ENCODE peak calls at places on chromosome 13, in six cellular contexts. One of them, this sample, is unnamed.
A peak's percentile ranks its signal among the peaks of the same experiment; 100 is the strongest.

GRCh38 chr13:110388141-110388943 is 81.3 kb downstream of the COL4A2 start:
- DNase-seq in left ventricle myocardium inferior: no peak
- DNase-seq in iPS-NIHi11: peak; percentile 68
- DNase-seq in AG10803: peak; percentile 87
- DNase-seq in stimulated activated CD4-positive, alpha-beta T cell treated with anti-CD3 and anti-CD28 coated beads, TNF-alpha, amount 100 ng/mL, for 4 hours: no peak
- DNase-seq in T-helper 2 cell: no peak
- DNase-seq in this sample: peak; percentile 64

GRCh38 chr13:26881154-26881553 is 120.6 kb upstream of the GPR12 start:
- DNase-seq in stimulated activated CD4-positive, alpha-beta T cell treated with anti-CD3 and anti-CD28 coated beads, TNF-alpha, amount 100 ng/mL, for 4 hours: no peak
- DNase-seq in AG10803: peak; percentile 35
- DNase-seq in T-helper 2 cell: no peak
- DNase-seq in left ventricle myocardium inferior: no peak
- DNase-seq in iPS-NIHi11: no peak
- DNase-seq in this sample: peak; percentile 23

GRCh38 chr13:108816381-108816780 is 187.0 kb downstream of the MYO16 start:
- DNase-seq in left ventricle myocardium inferior: no peak
- DNase-seq in T-helper 2 cell: no peak
- DNase-seq in AG10803: no peak
- DNase-seq in iPS-NIHi11: no peak
- DNase-seq in stimulated activated CD4-positive, alpha-beta T cell treated with anti-CD3 and anti-CD28 coated beads, TNF-alpha, amount 100 ng/mL, for 4 hours: no peak
- DNase-seq in this sample: no peak

GRCh38 chr13:103130681-103131210 is 64.5 kb upstream of the SLC10A2 start:
- DNase-seq in left ventricle myocardium inferior: no peak
- DNase-seq in T-helper 2 cell: no peak
- DNase-seq in iPS-NIHi11: no peak
- DNase-seq in stimulated activated CD4-positive, alpha-beta T cell treated with anti-CD3 and anti-CD28 coated beads, TNF-alpha, amount 100 ng/mL, for 4 hours: no peak
- DNase-seq in AG10803: no peak
- DNase-seq in this sample: no peak

GRCh38 chr13:25819856-25820530 is 231.8 kb downstream of the SHISA2 start:
- DNase-seq in T-helper 2 cell: no peak
- DNase-seq in iPS-NIHi11: no peak
- DNase-seq in AG10803: no peak
- DNase-seq in stimulated activated CD4-positive, alpha-beta T cell treated with anti-CD3 and anti-CD28 coated beads, TNF-alpha, amount 100 ng/mL, for 4 hours: no peak
- DNase-seq in left ventricle myocardium inferior: no peak
- DNase-seq in this sample: no peak

GRCh38 chr13:52128714-52129700 is at the start of gene NEK5:
- DNase-seq in iPS-NIHi11: peak; percentile 95
- DNase-seq in left ventricle myocardium inferior: peak; percentile 58
- DNase-seq in T-helper 2 cell: peak; percentile 49
- DNase-seq in AG10803: peak; percentile 29
- DNase-seq in stimulated activated CD4-positive, alpha-beta T cell treated with anti-CD3 and anti-CD28 coated beads, TNF-alpha, amount 100 ng/mL, for 4 hours: peak; percentile 31
- DNase-seq in this sample: peak; percentile 92

GRCh38 chr13:114146629-114147028 is 14.2 kb upstream of the RASA3 start:
- DNase-seq in stimulated activated CD4-positive, alpha-beta T cell treated with anti-CD3 and anti-CD28 coated beads, TNF-alpha, amount 100 ng/mL, for 4 hours: no peak
- DNase-seq in left ventricle myocardium inferior: no peak
- DNase-seq in T-helper 2 cell: no peak
- DNase-seq in iPS-NIHi11: peak; percentile 77
- DNase-seq in AG10803: no peak
- DNase-seq in this sample: peak; percentile 39

GRCh38 chr13:113077953-113078894 is 27.4 kb upstream of the F7 start:
- DNase-seq in iPS-NIHi11: no peak
- DNase-seq in T-helper 2 cell: no peak
- DNase-seq in left ventricle myocardium inferior: no peak
- DNase-seq in AG10803: no peak
- DNase-seq in stimulated activated CD4-positive, alpha-beta T cell treated with anti-CD3 and anti-CD28 coated beads, TNF-alpha, amount 100 ng/mL, for 4 hours: no peak
- DNase-seq in this sample: no peak

GRCh38 chr13:110758195-110758594 is 44.7 kb downstream of the ING1 start:
- DNase-seq in AG10803: peak; percentile 66
- DNase-seq in stimulated activated CD4-positive, alpha-beta T cell treated with anti-CD3 and anti-CD28 coated beads, TNF-alpha, amount 100 ng/mL, for 4 hours: no peak
- DNase-seq in iPS-NIHi11: no peak
- DNase-seq in left ventricle myocardium inferior: no peak
- DNase-seq in T-helper 2 cell: no peak
- DNase-seq in this sample: no peak

GRCh38 chr13:54536112-54536511 is 1507.5 kb downstream of the OLFM4 start:
- DNase-seq in iPS-NIHi11: peak; percentile 14
- DNase-seq in stimulated activated CD4-positive, alpha-beta T cell treated with anti-CD3 and anti-CD28 coated beads, TNF-alpha, amount 100 ng/mL, for 4 hours: no peak
- DNase-seq in left ventricle myocardium inferior: no peak
- DNase-seq in AG10803: no peak
- DNase-seq in T-helper 2 cell: no peak
- DNase-seq in this sample: no peak

GRCh38 chr13:101512650-101513049 is 60.2 kb downstream of the ITGBL1 start:
- DNase-seq in iPS-NIHi11: no peak
- DNase-seq in left ventricle myocardium inferior: no peak
- DNase-seq in stimulated activated CD4-positive, alpha-beta T cell treated with anti-CD3 and anti-CD28 coated beads, TNF-alpha, amount 100 ng/mL, for 4 hours: no peak
- DNase-seq in T-helper 2 cell: no peak
- DNase-seq in AG10803: peak; percentile 88
- DNase-seq in this sample: peak; percentile 49

GRCh38 chr13:39765801-39766463 is 110.5 kb downstream of the COG6 start:
- DNase-seq in iPS-NIHi11: peak; percentile 42
- DNase-seq in T-helper 2 cell: peak; percentile 31
- DNase-seq in stimulated activated CD4-positive, alpha-beta T cell treated with anti-CD3 and anti-CD28 coated beads, TNF-alpha, amount 100 ng/mL, for 4 hours: no peak
- DNase-seq in left ventricle myocardium inferior: peak; percentile 35
- DNase-seq in AG10803: peak; percentile 56
- DNase-seq in this sample: no peak

GRCh38 chr13:41458187-41458938 is 1.0 kb downstream of the RGCC start:
- DNase-seq in AG10803: no peak
- DNase-seq in stimulated activated CD4-positive, alpha-beta T cell treated with anti-CD3 and anti-CD28 coated beads, TNF-alpha, amount 100 ng/mL, for 4 hours: no peak
- DNase-seq in T-helper 2 cell: peak; percentile 72
- DNase-seq in iPS-NIHi11: peak; percentile 36
- DNase-seq in left ventricle myocardium inferior: peak; percentile 26
- DNase-seq in this sample: peak; percentile 41

GRCh38 chr13:77696006-77696862 is 1.3 kb upstream of the SLAIN1 start:
- DNase-seq in iPS-NIHi11: no peak
- DNase-seq in T-helper 2 cell: peak; percentile 63
- DNase-seq in stimulated activated CD4-positive, alpha-beta T cell treated with anti-CD3 and anti-CD28 coated beads, TNF-alpha, amount 100 ng/mL, for 4 hours: no peak
- DNase-seq in AG10803: no peak
- DNase-seq in left ventricle myocardium inferior: no peak
- DNase-seq in this sample: no peak

GRCh38 chr13:32267836-32268439 is 47.2 kb downstream of the ZAR1L start:
- DNase-seq in stimulated activated CD4-positive, alpha-beta T cell treated with anti-CD3 and anti-CD28 coated beads, TNF-alpha, amount 100 ng/mL, for 4 hours: peak; percentile 19
- DNase-seq in T-helper 2 cell: peak; percentile 48
- DNase-seq in left ventricle myocardium inferior: no peak
- DNase-seq in iPS-NIHi11: peak; percentile 77
- DNase-seq in AG10803: no peak
- DNase-seq in this sample: peak; percentile 14

GRCh38 chr13:101307181-101307701 is 109.1 kb downstream of the NALCN start:
- DNase-seq in T-helper 2 cell: no peak
- DNase-seq in iPS-NIHi11: no peak
- DNase-seq in left ventricle myocardium inferior: no peak
- DNase-seq in AG10803: peak; percentile 97
- DNase-seq in stimulated activated CD4-positive, alpha-beta T cell treated with anti-CD3 and anti-CD28 coated beads, TNF-alpha, amount 100 ng/mL, for 4 hours: no peak
- DNase-seq in this sample: peak; percentile 75

GRCh38 chr13:96338030-96338429 is 248.1 kb downstream of the HS6ST3 start:
- DNase-seq in left ventricle myocardium inferior: no peak
- DNase-seq in T-helper 2 cell: no peak
- DNase-seq in stimulated activated CD4-positive, alpha-beta T cell treated with anti-CD3 and anti-CD28 coated beads, TNF-alpha, amount 100 ng/mL, for 4 hours: no peak
- DNase-seq in iPS-NIHi11: no peak
- DNase-seq in AG10803: no peak
- DNase-seq in this sample: no peak

GRCh38 chr13:88456155-88456554 is 785.0 kb downstream of the SLITRK5 start:
- DNase-seq in left ventricle myocardium inferior: no peak
- DNase-seq in stimulated activated CD4-positive, alpha-beta T cell treated with anti-CD3 and anti-CD28 coated beads, TNF-alpha, amount 100 ng/mL, for 4 hours: no peak
- DNase-seq in AG10803: no peak
- DNase-seq in iPS-NIHi11: no peak
- DNase-seq in T-helper 2 cell: no peak
- DNase-seq in this sample: no peak

GRCh38 chr13:113404723-113405471 is 41.0 kb upstream of the GRTP1 start:
- DNase-seq in iPS-NIHi11: no peak
- DNase-seq in T-helper 2 cell: no peak
- DNase-seq in left ventricle myocardium inferior: no peak
- DNase-seq in AG10803: no peak
- DNase-seq in stimulated activated CD4-positive, alpha-beta T cell treated with anti-CD3 and anti-CD28 coated beads, TNF-alpha, amount 100 ng/mL, for 4 hours: no peak
- DNase-seq in this sample: no peak

GRCh38 chr13:38950987-38951386 is 39.6 kb downstream of the STOML3 start:
- DNase-seq in left ventricle myocardium inferior: no peak
- DNase-seq in AG10803: no peak
- DNase-seq in stimulated activated CD4-positive, alpha-beta T cell treated with anti-CD3 and anti-CD28 coated beads, TNF-alpha, amount 100 ng/mL, for 4 hours: no peak
- DNase-seq in iPS-NIHi11: no peak
- DNase-seq in T-helper 2 cell: peak; percentile 20
- DNase-seq in this sample: no peak

GRCh38 chr13:82800391-82800790 is 1081.9 kb downstream of the SLITRK1 start:
- DNase-seq in T-helper 2 cell: no peak
- DNase-seq in iPS-NIHi11: no peak
- DNase-seq in AG10803: peak; percentile 16
- DNase-seq in left ventricle myocardium inferior: no peak
- DNase-seq in stimulated activated CD4-positive, alpha-beta T cell treated with anti-CD3 and anti-CD28 coated beads, TNF-alpha, amount 100 ng/mL, for 4 hours: no peak
- DNase-seq in this sample: peak; percentile 28

GRCh38 chr13:38752726-38753125 is 65.8 kb downstream of the FREM2 start:
- DNase-seq in left ventricle myocardium inferior: no peak
- DNase-seq in stimulated activated CD4-positive, alpha-beta T cell treated with anti-CD3 and anti-CD28 coated beads, TNF-alpha, amount 100 ng/mL, for 4 hours: no peak
- DNase-seq in iPS-NIHi11: no peak
- DNase-seq in AG10803: no peak
- DNase-seq in T-helper 2 cell: no peak
- DNase-seq in this sample: no peak

GRCh38 chr13:113936566-113936965 is 37.3 kb downstream of the C13orf46 start:
- DNase-seq in left ventricle myocardium inferior: no peak
- DNase-seq in T-helper 2 cell: no peak
- DNase-seq in stimulated activated CD4-positive, alpha-beta T cell treated with anti-CD3 and anti-CD28 coated beads, TNF-alpha, amount 100 ng/mL, for 4 hours: no peak
- DNase-seq in iPS-NIHi11: no peak
- DNase-seq in AG10803: no peak
- DNase-seq in this sample: no peak

GRCh38 chr13:45615501-45616101 is at the start of gene ERICH6B:
- DNase-seq in iPS-NIHi11: peak; percentile 82
- DNase-seq in left ventricle myocardium inferior: peak; percentile 19
- DNase-seq in stimulated activated CD4-positive, alpha-beta T cell treated with anti-CD3 and anti-CD28 coated beads, TNF-alpha, amount 100 ng/mL, for 4 hours: no peak
- DNase-seq in T-helper 2 cell: peak; percentile 39
- DNase-seq in AG10803: no peak
- DNase-seq in this sample: no peak

GRCh38 chr13:109500146-109500773 is 286.1 kb downstream of the IRS2 start:
- DNase-seq in left ventricle myocardium inferior: no peak
- DNase-seq in T-helper 2 cell: no peak
- DNase-seq in iPS-NIHi11: peak; percentile 39
- DNase-seq in stimulated activated CD4-positive, alpha-beta T cell treated with anti-CD3 and anti-CD28 coated beads, TNF-alpha, amount 100 ng/mL, for 4 hours: no peak
- DNase-seq in AG10803: no peak
- DNase-seq in this sample: no peak

GRCh38 chr13:100398360-100398759 is 190.2 kb downstream of the GGACT start:
- DNase-seq in left ventricle myocardium inferior: no peak
- DNase-seq in stimulated activated CD4-positive, alpha-beta T cell treated with anti-CD3 and anti-CD28 coated beads, TNF-alpha, amount 100 ng/mL, for 4 hours: no peak
- DNase-seq in T-helper 2 cell: no peak
- DNase-seq in iPS-NIHi11: no peak
- DNase-seq in AG10803: no peak
- DNase-seq in this sample: no peak

GRCh38 chr13:106796280-106797047 is 228.5 kb upstream of the ARGLU1 start:
- DNase-seq in left ventricle myocardium inferior: no peak
- DNase-seq in iPS-NIHi11: peak; percentile 47
- DNase-seq in T-helper 2 cell: no peak
- DNase-seq in stimulated activated CD4-positive, alpha-beta T cell treated with anti-CD3 and anti-CD28 coated beads, TNF-alpha, amount 100 ng/mL, for 4 hours: no peak
- DNase-seq in AG10803: no peak
- DNase-seq in this sample: no peak

GRCh38 chr13:75485286-75486062 is 3.5 kb upstream of the TBC1D4 start:
- DNase-seq in AG10803: peak; percentile 44
- DNase-seq in iPS-NIHi11: no peak
- DNase-seq in T-helper 2 cell: no peak
- DNase-seq in left ventricle myocardium inferior: no peak
- DNase-seq in stimulated activated CD4-positive, alpha-beta T cell treated with anti-CD3 and anti-CD28 coated beads, TNF-alpha, amount 100 ng/mL, for 4 hours: no peak
- DNase-seq in this sample: no peak

This sample was measured in GM03348.